ENCODE peak calls at places on chromosomes 4 and X, in six cellular contexts. One of them, this sample, is unnamed.

GRCh38 chr4:138297743-138298405 is 55.7 kb upstream of the SLC7A11 start:
- DNase-seq in tibial nerve: no peak
- DNase-seq in lower lobe of right lung: no peak
- DNase-seq in suprapubic skin: no peak
- DNase-seq in Caco-2: no peak
- DNase-seq in mesenchymal stem cell: no peak
- DNase-seq in this sample: no peak

GRCh38 chrX:136162827-136163427 is 15.6 kb downstream of the FHL1 start:
- DNase-seq in mesenchymal stem cell: peak; percentile 70
- DNase-seq in tibial nerve: no peak
- DNase-seq in lower lobe of right lung: peak; percentile 50
- DNase-seq in Caco-2: peak; percentile 59
- DNase-seq in suprapubic skin: no peak
- DNase-seq in this sample: no peak

GRCh38 chr4:75432683-75433082 is 81.5 kb downstream of the RCHY1 start:
- DNase-seq in lower lobe of right lung: no peak
- DNase-seq in suprapubic skin: no peak
- DNase-seq in Caco-2: peak; percentile 55
- DNase-seq in tibial nerve: no peak
- DNase-seq in mesenchymal stem cell: peak; percentile 12
- DNase-seq in this sample: no peak

GRCh38 chrX:38045697-38046096 is 39.3 kb downstream of the SYTL5 start:
- DNase-seq in suprapubic skin: no peak
- DNase-seq in lower lobe of right lung: no peak
- DNase-seq in mesenchymal stem cell: no peak
- DNase-seq in Caco-2: peak; percentile 54
- DNase-seq in tibial nerve: no peak
- DNase-seq in this sample: no peak

GRCh38 chr4:58734030-58734673 is 1624.0 kb upstream of the IGFBP7 start:
- DNase-seq in Caco-2: no peak
- DNase-seq in mesenchymal stem cell: peak; percentile 54
- DNase-seq in suprapubic skin: no peak
- DNase-seq in tibial nerve: no peak
- DNase-seq in lower lobe of right lung: no peak
- DNase-seq in this sample: no peak

GRCh38 chrX:1147641-1148515 is 64.6 kb downstream of the CRLF2 start:
- DNase-seq in tibial nerve: no peak
- DNase-seq in suprapubic skin: no peak
- DNase-seq in lower lobe of right lung: no peak
- DNase-seq in mesenchymal stem cell: no peak
- DNase-seq in Caco-2: no peak
- DNase-seq in this sample: peak; percentile 60

GRCh38 chr4:173943547-173943946 is 339.9 kb downstream of the FBXO8 start:
- DNase-seq in tibial nerve: no peak
- DNase-seq in suprapubic skin: no peak
- DNase-seq in lower lobe of right lung: no peak
- DNase-seq in mesenchymal stem cell: no peak
- DNase-seq in Caco-2: no peak
- DNase-seq in this sample: no peak

GRCh38 chr4:121551881-121552280 is 144.9 kb downstream of the ANXA5 start:
- DNase-seq in tibial nerve: peak; percentile 19
- DNase-seq in suprapubic skin: no peak
- DNase-seq in mesenchymal stem cell: peak; percentile 6
- DNase-seq in Caco-2: no peak
- DNase-seq in lower lobe of right lung: no peak
- DNase-seq in this sample: no peak

GRCh38 chr4:10343656-10344055 is 113.6 kb downstream of the ZNF518B start:
- DNase-seq in suprapubic skin: no peak
- DNase-seq in mesenchymal stem cell: no peak
- DNase-seq in Caco-2: no peak
- DNase-seq in tibial nerve: no peak
- DNase-seq in lower lobe of right lung: no peak
- DNase-seq in this sample: no peak

GRCh38 chrX:40952855-40953254 is 132.4 kb upstream of the USP9X start:
- DNase-seq in suprapubic skin: no peak
- DNase-seq in mesenchymal stem cell: peak; percentile 30
- DNase-seq in lower lobe of right lung: no peak
- DNase-seq in tibial nerve: no peak
- DNase-seq in Caco-2: no peak
- DNase-seq in this sample: no peak

GRCh38 chrX:13008189-13008533 is 33.3 kb downstream of the TMSB4X start:
- DNase-seq in mesenchymal stem cell: peak; percentile 52
- DNase-seq in lower lobe of right lung: no peak
- DNase-seq in suprapubic skin: no peak
- DNase-seq in tibial nerve: no peak
- DNase-seq in Caco-2: no peak
- DNase-seq in this sample: no peak

GRCh38 chrX:13008851-13009250 is 33.9 kb downstream of the TMSB4X start:
- DNase-seq in lower lobe of right lung: no peak
- DNase-seq in mesenchymal stem cell: no peak
- DNase-seq in tibial nerve: no peak
- DNase-seq in suprapubic skin: no peak
- DNase-seq in Caco-2: no peak
- DNase-seq in this sample: no peak

GRCh38 chrX:13005671-13006473 is 31.0 kb downstream of the TMSB4X start:
- DNase-seq in mesenchymal stem cell: no peak
- DNase-seq in tibial nerve: no peak
- DNase-seq in Caco-2: no peak
- DNase-seq in suprapubic skin: no peak
- DNase-seq in lower lobe of right lung: no peak
- DNase-seq in this sample: no peak

GRCh38 chrX:13009256-13009655 is 34.3 kb downstream of the TMSB4X start:
- DNase-seq in Caco-2: no peak
- DNase-seq in mesenchymal stem cell: no peak
- DNase-seq in tibial nerve: no peak
- DNase-seq in suprapubic skin: no peak
- DNase-seq in lower lobe of right lung: peak; percentile 61
- DNase-seq in this sample: no peak

DNA sequence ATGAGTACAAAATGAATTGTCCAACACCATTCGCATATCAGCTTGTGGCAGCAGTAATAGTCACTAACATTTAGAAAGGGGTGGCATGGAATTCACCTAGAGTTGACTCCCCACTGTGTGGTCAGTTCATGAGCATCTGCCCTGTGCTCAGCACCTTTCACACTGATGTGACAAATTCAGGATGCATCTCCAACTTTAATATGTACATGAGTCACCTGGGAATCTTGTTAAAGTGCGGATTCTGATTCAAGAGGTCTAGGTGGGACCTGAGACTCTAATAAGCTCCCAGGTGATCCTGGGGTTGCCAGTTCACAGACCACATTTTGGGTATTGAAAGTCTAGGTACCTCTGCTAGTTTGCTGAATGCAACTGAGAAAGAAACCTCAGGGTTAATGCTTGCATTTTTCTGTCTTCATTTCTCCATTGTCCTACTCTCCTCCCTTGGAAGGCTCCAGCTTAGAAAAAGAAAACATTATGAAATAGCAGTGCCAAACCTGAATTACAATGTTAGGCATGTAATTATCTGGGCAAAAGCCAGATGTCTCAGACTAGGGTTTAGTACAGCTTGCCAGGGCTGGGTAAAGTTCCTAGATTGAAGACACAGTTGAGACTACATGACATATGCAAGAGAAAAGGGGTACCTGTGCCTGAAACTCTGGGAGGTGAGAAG is 32.7 kb downstream of the TMSB4X start:
- DNase-seq in mesenchymal stem cell: no peak
- DNase-seq in tibial nerve: no peak
- DNase-seq in lower lobe of right lung: no peak
- DNase-seq in Caco-2: no peak
- DNase-seq in suprapubic skin: no peak
- DNase-seq in this sample: no peak
- H3K4me1 ChIP-seq in mesenchymal stem cell: no peaks in the 10 kb centered on the region
- H3K4me1 ChIP-seq in tibial nerve: no peaks in the 10 kb centered on the region
- H3K4me1 ChIP-seq in lower lobe of right lung: peaks cover 24% of the 10 kb centered on the region
- H3K4me1 ChIP-seq in Caco-2: no peaks in the 10 kb centered on the region
- H3K4me1 ChIP-seq in suprapubic skin: peaks cover 18% of the 10 kb centered on the region
- H3K4me1 ChIP-seq in this sample: peaks cover 66% of the 10 kb centered on the region

GRCh38 chr4:96162631-96163030 is 322.7 kb downstream of the PDHA2 start:
- DNase-seq in suprapubic skin: no peak
- DNase-seq in tibial nerve: no peak
- DNase-seq in Caco-2: no peak
- DNase-seq in mesenchymal stem cell: peak; percentile 49
- DNase-seq in lower lobe of right lung: no peak
- DNase-seq in this sample: no peak
- H3K4me3 ChIP-seq in suprapubic skin: no peak overlapping the region
- H3K4me3 ChIP-seq in tibial nerve: no peak overlapping the region
- H3K4me3 ChIP-seq in Caco-2: no peak overlapping the region
- H3K4me3 ChIP-seq in mesenchymal stem cell: no peak overlapping the region
- H3K4me3 ChIP-seq in lower lobe of right lung: no peak overlapping the region
- H3K4me3 ChIP-seq in this sample: no peak overlapping the region

GRCh38 chr4:87030606-87031441 is 96.0 kb downstream of the AFF1 start:
- DNase-seq in Caco-2: no peak
- DNase-seq in tibial nerve: no peak
- DNase-seq in mesenchymal stem cell: peak; percentile 64
- DNase-seq in lower lobe of right lung: no peak
- DNase-seq in suprapubic skin: no peak
- DNase-seq in this sample: no peak

GRCh38 chr4:87033902-87034301 is 99.1 kb downstream of the AFF1 start:
- DNase-seq in lower lobe of right lung: no peak
- DNase-seq in tibial nerve: no peak
- DNase-seq in suprapubic skin: no peak
- DNase-seq in Caco-2: no peak
- DNase-seq in mesenchymal stem cell: no peak
- DNase-seq in this sample: no peak

GRCh38 chr4:87032884-87033533 is 98.2 kb downstream of the AFF1 start:
- DNase-seq in lower lobe of right lung: no peak
- DNase-seq in mesenchymal stem cell: peak; percentile 81
- DNase-seq in suprapubic skin: no peak
- DNase-seq in Caco-2: no peak
- DNase-seq in tibial nerve: no peak
- DNase-seq in this sample: no peak

GRCh38 chr4:87030124-87030523 is 95.3 kb downstream of the AFF1 start:
- DNase-seq in Caco-2: no peak
- DNase-seq in lower lobe of right lung: no peak
- DNase-seq in suprapubic skin: no peak
- DNase-seq in mesenchymal stem cell: no peak
- DNase-seq in tibial nerve: no peak
- DNase-seq in this sample: no peak

DNA sequence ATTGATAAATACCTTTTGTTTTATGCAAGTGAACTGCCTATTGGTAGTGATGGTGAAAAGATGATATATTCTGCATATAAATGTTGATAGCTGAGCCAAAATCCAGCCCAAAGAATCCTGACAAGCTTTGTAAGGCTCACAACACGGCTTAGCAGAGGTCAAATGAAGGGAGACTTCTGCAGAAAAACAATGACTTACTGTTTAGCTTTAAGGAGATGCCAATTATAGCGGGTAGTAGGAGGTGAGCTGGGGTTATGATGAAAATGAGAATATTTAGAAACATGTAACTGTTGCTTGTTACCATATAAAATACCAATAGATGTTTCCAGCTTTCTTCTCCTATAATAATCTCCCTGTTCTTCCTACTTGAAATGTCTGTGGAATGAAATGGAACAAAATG is 97.1 kb downstream of the AFF1 start:
- DNase-seq in Caco-2: no peak
- DNase-seq in tibial nerve: no peak
- DNase-seq in suprapubic skin: no peak
- DNase-seq in lower lobe of right lung: no peak
- DNase-seq in mesenchymal stem cell: no peak
- DNase-seq in this sample: no peak
- H3K4me1 ChIP-seq in Caco-2: peaks cover 34% of the 10 kb centered on the region
- H3K4me1 ChIP-seq in tibial nerve: peaks cover 88% of the 10 kb centered on the region
- H3K4me1 ChIP-seq in suprapubic skin: peaks cover 96% of the 10 kb centered on the region
- H3K4me1 ChIP-seq in lower lobe of right lung: peaks cover 95% of the 10 kb centered on the region
- H3K4me1 ChIP-seq in mesenchymal stem cell: peaks cover 19% of the 10 kb centered on the region
- H3K4me1 ChIP-seq in this sample: peaks cover 85% of the 10 kb centered on the region

GRCh38 chr4:968221-968620 is 5.1 kb downstream of the DGKQ start:
- DNase-seq in mesenchymal stem cell: no peak
- DNase-seq in lower lobe of right lung: no peak
- DNase-seq in tibial nerve: no peak
- DNase-seq in suprapubic skin: no peak
- DNase-seq in Caco-2: no peak
- DNase-seq in this sample: peak; percentile 76
- H3K4me3 ChIP-seq in mesenchymal stem cell: no peak overlapping the region
- H3K4me3 ChIP-seq in lower lobe of right lung: no peak overlapping the region
- H3K4me3 ChIP-seq in tibial nerve: no peak overlapping the region
- H3K4me3 ChIP-seq in suprapubic skin: no peak overlapping the region
- H3K4me3 ChIP-seq in Caco-2: no peak overlapping the region
- H3K4me3 ChIP-seq in this sample: no peak overlapping the region

DNA sequence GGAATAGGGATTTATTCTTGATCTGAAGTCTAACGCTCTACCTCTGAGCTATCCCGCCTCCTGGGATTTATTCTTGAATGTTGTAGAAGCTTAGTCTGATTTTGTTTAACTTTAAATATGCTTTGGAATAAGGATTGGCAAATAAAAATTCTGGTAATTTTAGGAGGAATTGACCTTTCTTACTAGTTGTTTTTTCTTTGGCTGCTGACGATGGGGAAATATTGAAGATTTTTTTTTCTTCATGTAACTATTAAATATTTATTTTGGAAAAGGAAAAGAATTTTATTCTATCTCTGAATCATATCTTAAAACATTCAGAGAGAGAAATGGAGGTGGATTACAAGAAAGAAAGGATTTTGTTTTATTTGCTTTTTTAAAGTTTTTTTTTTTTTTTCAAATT is 122.9 kb downstream of the PDLIM5 start:
- DNase-seq in tibial nerve: no peak
- DNase-seq in lower lobe of right lung: no peak
- DNase-seq in suprapubic skin: no peak
- DNase-seq in mesenchymal stem cell: no peak
- DNase-seq in Caco-2: no peak
- DNase-seq in this sample: no peak
- H3K4me1 ChIP-seq in tibial nerve: peaks cover 4% of the 10 kb centered on the region
- H3K4me1 ChIP-seq in lower lobe of right lung: no peaks in the 10 kb centered on the region
- H3K4me1 ChIP-seq in suprapubic skin: peaks cover 9% of the 10 kb centered on the region
- H3K4me1 ChIP-seq in mesenchymal stem cell: no peaks in the 10 kb centered on the region
- H3K4me1 ChIP-seq in Caco-2: peaks cover 11% of the 10 kb centered on the region
- H3K4me1 ChIP-seq in this sample: no peaks in the 10 kb centered on the region

GRCh38 chrX:44503550-44503949 is 39.1 kb downstream of the FUNDC1 start:
- DNase-seq in suprapubic skin: no peak
- DNase-seq in tibial nerve: no peak
- DNase-seq in Caco-2: no peak
- DNase-seq in lower lobe of right lung: no peak
- DNase-seq in mesenchymal stem cell: no peak
- DNase-seq in this sample: no peak
- H3K4me3 ChIP-seq in suprapubic skin: no peak overlapping the region
- H3K4me3 ChIP-seq in tibial nerve: no peak overlapping the region
- H3K4me3 ChIP-seq in Caco-2: no peak overlapping the region
- H3K4me3 ChIP-seq in lower lobe of right lung: no peak overlapping the region
- H3K4me3 ChIP-seq in mesenchymal stem cell: no peak overlapping the region
- H3K4me3 ChIP-seq in this sample: no peak overlapping the region

GRCh38 chrX:9992061-9992460 is 24.9 kb downstream of the CLDN34 start:
- DNase-seq in lower lobe of right lung: no peak
- DNase-seq in Caco-2: no peak
- DNase-seq in suprapubic skin: no peak
- DNase-seq in tibial nerve: no peak
- DNase-seq in mesenchymal stem cell: no peak
- DNase-seq in this sample: no peak
- H3K4me1 ChIP-seq in lower lobe of right lung: no peaks in the 10 kb centered on the region
- H3K4me1 ChIP-seq in Caco-2: peaks cover 4% of the 10 kb centered on the region
- H3K4me1 ChIP-seq in suprapubic skin: no peaks in the 10 kb centered on the region
- H3K4me1 ChIP-seq in tibial nerve: no peaks in the 10 kb centered on the region
- H3K4me1 ChIP-seq in mesenchymal stem cell: no peaks in the 10 kb centered on the region
- H3K4me1 ChIP-seq in this sample: no peaks in the 10 kb centered on the region

DNA sequence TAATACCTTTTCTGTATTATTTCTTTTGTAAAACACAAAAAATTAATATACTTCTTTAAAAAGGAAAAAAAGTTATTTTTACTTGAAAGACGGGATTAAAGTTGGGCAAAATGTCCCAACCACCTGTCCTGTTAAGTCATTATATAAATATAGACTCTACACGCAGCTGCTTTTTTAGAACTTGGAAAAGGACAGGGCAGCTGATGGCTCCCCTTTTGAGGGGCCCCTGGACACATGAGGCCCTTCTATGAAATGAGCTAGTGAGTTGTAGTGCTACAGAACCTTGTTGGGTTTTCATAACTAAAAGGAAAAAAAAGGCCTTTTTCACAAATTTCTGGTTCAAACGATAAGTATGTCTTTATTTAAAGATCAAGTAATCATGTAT is 603 bp upstream of the BEX2 start:
- DNase-seq in suprapubic skin: no peak
- DNase-seq in Caco-2: no peak
- DNase-seq in lower lobe of right lung: no peak
- DNase-seq in mesenchymal stem cell: no peak
- DNase-seq in tibial nerve: no peak
- DNase-seq in this sample: no peak
- H3K4me3 ChIP-seq in suprapubic skin: peak overlapping the region; percentile 66
- H3K4me3 ChIP-seq in Caco-2: peak overlapping the region; percentile 57
- H3K4me3 ChIP-seq in lower lobe of right lung: peak overlapping the region; percentile 55
- H3K4me3 ChIP-seq in mesenchymal stem cell: no peak overlapping the region
- H3K4me3 ChIP-seq in tibial nerve: no peak overlapping the region
- H3K4me3 ChIP-seq in this sample: no peak overlapping the region

This sample was measured in spleen.